ENCODE peak calls at places on chromosomes 11 and 22, in six cellular contexts. R is thoracic aorta; E is stimulated activated CD8-positive, alpha-beta memory T cell treated with anti-CD3 and anti-CD28 coated beads, Interleukin-7, amount 100 ng/mL, for 24 hours; X is sciatic nerve; C is IMR-90; N is SK-N-SH. G is an unnamed sample.

GRCh38 chr11:63608353-63609345 is 5.6 kb downstream of the PLAAT3 start:
- DNase-seq in R (no peak), E (no peak), X (peak), C (peak), N (no peak), G (no peak)

GRCh38 chr11:112249871-112250590 is 10.6 kb downstream of the PLET1 start:
- DNase-seq in R (no peak), E (no peak), X (no peak), C (no peak), N (no peak), G (no peak)

GRCh38 chr22:36846271-36846670 is 14.5 kb upstream of the NCF4 start:
- DNase-seq in R (no peak), E (no peak), X (no peak), C (no peak), N (no peak), G (no peak)

GRCh38 chr11:125954945-125955640 is 9.2 kb downstream of the VSIG10L2 start:
- DNase-seq in R (no peak), E (no peak), X (no peak), C (no peak), N (no peak), G (no peak)

GRCh38 chr11:126115820-126116319 is 53.2 kb upstream of the CDON start:
- DNase-seq in R (peak), E (no peak), X (peak), C (peak), N (peak), G (peak)

GRCh38 chr11:118996926-118997626 is 862 bp upstream of the CENATAC start:
- DNase-seq in R (no peak), E (no peak), X (no peak), C (peak), N (peak), G (no peak)

GRCh38 chr11:65492637-65493366 is 6.0 kb upstream of the MALAT1 start:
- DNase-seq in R (peak), E (no peak), X (peak), C (peak), N (no peak), G (no peak)

GRCh38 chr11:59754494-59754858 is 700 bp upstream of the STX3 start:
- DNase-seq in R (no peak), E (no peak), X (no peak), C (peak), N (peak), G (no peak)

GRCh38 chr11:65058012-65058411 is 341 bp downstream of the NAALADL1 start:
- DNase-seq in R (no peak), E (no peak), X (no peak), C (no peak), N (no peak), G (no peak)

GRCh38 chr11:36295926-36296325 is at the start of gene PRR5L:
- DNase-seq in R (no peak), E (no peak), X (no peak), C (no peak), N (no peak), G (no peak)